ENCODE peak calls at places on chromosomes 5 and 9, in nine cellular contexts. F, U, O, S, D, I, T, W and J are unnamed samples.

GRCh38 chr9:130426883-130427282 is 17.9 kb upstream of the ASS1 start:
- DNase-seq in F (peak), W (peak), U (no peak), I (peak), T (no peak), D (peak), S (no peak), O (peak), J (no peak)

GRCh38 chr5:1509346-1510085 is 14.2 kb downstream of the LPCAT1 start:
- DNase-seq in F (no peak), O (no peak), D (peak), T (no peak), S (no peak), I (peak), U (no peak), W (no peak), J (no peak)

GRCh38 chr5:83562207-83562606 is 90.7 kb downstream of the VCAN start:
- DNase-seq in I (no peak), W (no peak), D (no peak), F (no peak), T (no peak), U (no peak), S (no peak), O (peak), J (no peak)

GRCh38 chr9:96777539-96777864 is 385 bp downstream of the ZNF510 start:
- DNase-seq in T (no peak), F (no peak), D (no peak), U (no peak), O (no peak), W (no peak), S (no peak), I (no peak), J (no peak)

GRCh38 chr5:133088064-133088463 is 36.3 kb downstream of the HSPA4 start:
- DNase-seq in T (no peak), I (no peak), O (no peak), S (no peak), U (no peak), D (no peak), W (no peak), F (no peak), J (no peak)

GRCh38 chr9:34571180-34571800 is 18.2 kb downstream of the CNTFR start:
- DNase-seq in S (no peak), O (no peak), F (no peak), U (no peak), I (peak), W (no peak), D (peak), T (no peak), J (no peak)

GRCh38 chr9:6367128-6367741 is 39.1 kb downstream of the TPD52L3 start:
- DNase-seq in S (no peak), D (no peak), O (no peak), T (no peak), F (peak), I (no peak), U (no peak), W (peak), J (no peak)

GRCh38 chr9:18362901-18363685 is 110.9 kb upstream of the ADAMTSL1 start:
- DNase-seq in T (peak), I (no peak), D (peak), W (peak), S (no peak), O (peak), U (no peak), F (peak), J (no peak)

GRCh38 chr9:70618784-70619183 is 204.3 kb upstream of the KLF9 start:
- DNase-seq in D (peak), F (no peak), U (no peak), T (peak), S (no peak), I (peak), O (no peak), W (no peak), J (no peak)

GRCh38 chr5:2378108-2378507 is 373.4 kb downstream of the IRX2 start:
- DNase-seq in F (no peak), I (no peak), T (no peak), U (no peak), O (no peak), S (no peak), D (no peak), W (no peak), J (no peak)

GRCh38 chr9:2809692-2810423 is 34.0 kb downstream of the PUM3 start:
- DNase-seq in F (peak), D (no peak), S (no peak), I (no peak), U (peak), W (peak), T (no peak), O (peak), J (no peak)

GRCh38 chr9:112174965-112175795 is at the start of gene SUSD1:
- DNase-seq in O (no peak), I (peak), S (peak), F (no peak), D (peak), W (no peak), U (no peak), T (peak), J (peak)

GRCh38 chr9:70061776-70062175 is 18.1 kb downstream of the MAMDC2 start:
- DNase-seq in I (no peak), S (no peak), U (no peak), W (peak), T (no peak), O (no peak), D (no peak), F (peak), J (no peak)

GRCh38 chr5:154351141-154351540 is 94.7 kb upstream of the SAP30L start:
- DNase-seq in S (no peak), U (no peak), W (no peak), O (no peak), T (no peak), F (no peak), I (no peak), D (no peak), J (no peak)

GRCh38 chr5:127872494-127872893 is 169.3 kb downstream of the CCDC192 start:
- DNase-seq in S (no peak), W (no peak), O (no peak), F (peak), T (no peak), D (no peak), I (no peak), U (no peak), J (no peak)

GRCh38 chr5:57468481-57469165 is 14.0 kb downstream of the ACTBL2 start:
- DNase-seq in I (no peak), F (peak), T (no peak), U (no peak), D (no peak), W (peak), S (no peak), O (peak), J (no peak)

GRCh38 chr5:148179234-148179824 is 11.0 kb downstream of the SPINK14 start:
- DNase-seq in U (peak), S (no peak), O (peak), W (peak), I (no peak), D (no peak), F (peak), T (no peak), J (no peak)

GRCh38 chr9:462611-463010 is 247.9 kb downstream of the DOCK8 start:
- DNase-seq in O (no peak), F (peak), I (no peak), W (no peak), D (no peak), S (no peak), T (no peak), U (no peak), J (no peak)

GRCh38 chr9:99431103-99431502 is 209.0 kb downstream of the SEC61B start:
- DNase-seq in S (no peak), F (peak), U (peak), W (peak), I (no peak), T (no peak), O (peak), D (no peak), J (no peak)

GRCh38 chr9:123866497-123866896 is 63.4 kb downstream of the DENND1A start:
- DNase-seq in I (no peak), U (no peak), W (no peak), D (no peak), F (peak), O (peak), S (no peak), T (no peak), J (no peak)

GRCh38 chr5:43658499-43658898 is 55.5 kb downstream of the NNT start:
- DNase-seq in W (peak), U (no peak), S (no peak), I (no peak), O (peak), F (peak), D (no peak), T (no peak), J (no peak)

GRCh38 chr5:181053760-181054122 is 13.7 kb downstream of the BTNL9 start:
- DNase-seq in S (no peak), T (no peak), I (no peak), O (no peak), U (no peak), W (no peak), F (no peak), D (no peak), J (no peak)

GRCh38 chr9:79020266-79020665 is 551.5 kb upstream of the TLE4 start:
- DNase-seq in O (no peak), S (no peak), D (no peak), I (no peak), U (no peak), T (no peak), W (no peak), F (no peak), J (no peak)

GRCh38 chr5:1751026-1751863 is 48.4 kb downstream of the MRPL36 start:
- DNase-seq in T (no peak), I (no peak), W (no peak), D (peak), S (no peak), F (no peak), U (no peak), O (no peak), J (peak)

GRCh38 chr9:101458955-101459631 is 23.5 kb upstream of the ALDOB start:
- DNase-seq in S (no peak), O (peak), D (no peak), F (peak), W (peak), U (peak), T (no peak), I (no peak), J (peak)

GRCh38 chr9:104860280-104860679 is 67.7 kb downstream of the ABCA1 start:
- DNase-seq in D (no peak), W (peak), I (no peak), F (no peak), T (no peak), U (no peak), S (no peak), O (peak), J (no peak)

GRCh38 chr9:135085830-135086546 is 1.5 kb upstream of the OLFM1 start:
- DNase-seq in F (peak), S (no peak), O (peak), W (peak), I (peak), T (peak), D (peak), U (peak), J (peak)

GRCh38 chr5:86968311-86968753 is 299.4 kb upstream of the RASA1 start:
- DNase-seq in O (peak), D (peak), U (peak), F (peak), T (peak), S (no peak), W (peak), I (peak), J (no peak)